ENCODE peak calls at places on chromosomes 13 and 19, in seven cellular contexts. U is progenitor cell of endocrine pancreas; M is hepatic stellate cell; E is stimulated activated CD4-positive, alpha-beta T cell treated with anti-CD3 and anti-CD28 coated beads, Interleukin-15, amount 100 ng/mL, for 24 hours; Q is MV-4-11; R is stimulated activated effector memory CD8-positive, alpha-beta T cell treated with anti-CD3 and anti-CD28 coated beads, Interleukin-12 subunit alpha, Interleukin-12 subunit beta, amount 100 ng/mL, for 72 hours; G is T follicular helper cell. D is an unnamed sample.

GRCh38 chr19:35509861-35510625 is 3.4 kb downstream of the DMKN start:
- DNase-seq in U (peak), M (peak), E (peak), Q (no peak), R (peak), G (peak), D (peak)

GRCh38 chr19:52297601-52298358 is 811 bp downstream of the ZNF480 start:
- DNase-seq in U (no peak), M (no peak), E (no peak), Q (no peak), R (no peak), G (no peak), D (no peak)

GRCh38 chr13:43835701-43836100 is 43.8 kb downstream of the CCDC122 start:
- DNase-seq in U (no peak), M (no peak), E (no peak), Q (no peak), R (no peak), G (no peak), D (no peak)

GRCh38 chr19:29610574-29611271 is 4.6 kb downstream of the POP4 start:
- DNase-seq in U (peak), M (peak), E (peak), Q (peak), R (peak), G (peak), D (peak)

GRCh38 chr13:77312311-77312710 is 14.6 kb downstream of the MYCBP2 start:
- DNase-seq in U (no peak), M (no peak), E (no peak), Q (no peak), R (no peak), G (no peak), D (no peak)

GRCh38 chr13:96993660-96994029 is 631 bp downstream of the OXGR1 start:
- DNase-seq in U (no peak), M (no peak), E (no peak), Q (no peak), R (no peak), G (no peak), D (no peak)

GRCh38 chr13:97539651-97540230 is 105.8 kb downstream of the RAP2A start:
- DNase-seq in U (no peak), M (no peak), E (no peak), Q (no peak), R (no peak), G (no peak), D (no peak)

GRCh38 chr13:28723806-28724205 is 5.0 kb upstream of the SLC46A3 start:
- DNase-seq in U (no peak), M (no peak), E (no peak), Q (no peak), R (no peak), G (no peak), D (no peak)

GRCh38 chr13:91058066-91058465 is 289.4 kb upstream of the MIR17HG start:
- DNase-seq in U (no peak), M (no peak), E (no peak), Q (peak), R (no peak), G (no peak), D (no peak)

GRCh38 chr19:41415154-41415571 is 12.0 kb downstream of the B3GNT8 start:
- DNase-seq in U (no peak), M (no peak), E (no peak), Q (no peak), R (no peak), G (no peak), D (no peak)

D was measured in effector CD4-positive, alpha-beta T cell.